ENCODE peak calls at places on chromosomes 12 and 14, in five cellular contexts. S, C, I, T and P are unnamed samples.

GRCh38 chr12:21993438-21993981 is 52.3 kb upstream of the ABCC9 start:
- DNase-seq in I (no peak), T (no peak), C (no peak), S (no peak), P (no peak)

GRCh38 chr14:100836053-100836805 is 10.3 kb downstream of the MEG3 start:
- DNase-seq in S (no peak), C (no peak), T (no peak), I (no peak), P (no peak)

GRCh38 chr12:106774808-106775524 is 484 bp downstream of the RIC8B start:
- DNase-seq in T (no peak), I (no peak), S (no peak), C (no peak), P (peak; percentile 15)

GRCh38 chr12:27571463-27571862 is 47.5 kb downstream of the PPFIBP1 start:
- DNase-seq in C (no peak), S (no peak), I (no peak), T (peak; percentile 31), P (no peak)

GRCh38 chr12:20572451-20572850 is 122.7 kb upstream of the SLCO1C1 start:
- DNase-seq in C (no peak), S (no peak), T (no peak), I (no peak), P (no peak)

GRCh38 chr12:98514984-98515367 is 414 bp upstream of the TMPO start:
- DNase-seq in C (no peak), I (no peak), T (no peak), S (no peak), P (no peak)

GRCh38 chr14:86124328-86124727 is 594.4 kb downstream of the FLRT2 start:
- DNase-seq in I (no peak), C (no peak), T (no peak), S (no peak), P (no peak)

GRCh38 chr14:80172380-80173055 is 38.8 kb downstream of the DIO2 start:
- DNase-seq in I (no peak), S (no peak), C (no peak), T (no peak), P (no peak)

GRCh38 chr14:90644882-90645281 is 171.3 kb downstream of the TTC7B start:
- DNase-seq in S (no peak), T (no peak), C (no peak), I (peak; percentile 39), P (no peak)

GRCh38 chr14:74290415-74290814 is 12.3 kb downstream of the ABCD4 start:
- DNase-seq in I (no peak), T (no peak), C (no peak), S (peak; percentile 24), P (no peak)

GRCh38 chr12:56522486-56523193 is 1.0 kb downstream of the RBMS2 start:
- DNase-seq in T (no peak), S (no peak), I (no peak), C (no peak), P (no peak)

GRCh38 chr12:42756841-42757661 is 167.5 kb upstream of the PRICKLE1 start:
- DNase-seq in C (no peak), T (peak; percentile 51), I (peak; percentile 56), S (no peak), P (no peak)

GRCh38 chr14:102645746-102646440 is 53.4 kb downstream of the RCOR1 start:
- DNase-seq in C (no peak), I (no peak), T (no peak), S (no peak), P (no peak)

GRCh38 chr14:92922883-92923743 is at the start of gene CHGA:
- DNase-seq in T (no peak), I (peak; percentile 51), C (peak; percentile 5), S (peak; percentile 69), P (peak; percentile 50)

GRCh38 chr14:49497725-49498348 is 88.3 kb downstream of the RPS29 start:
- DNase-seq in T (peak; percentile 51), I (no peak), S (peak; percentile 82), C (no peak), P (no peak)

GRCh38 chr12:124679533-124680371 is 112.3 kb upstream of the NCOR2 start:
- DNase-seq in T (no peak), C (no peak), S (no peak), I (peak; percentile 58), P (no peak)

GRCh38 chr14:38367922-38368321 is 112.0 kb upstream of the CLEC14A start:
- DNase-seq in I (no peak), C (no peak), T (no peak), S (no peak), P (no peak)